ENCODE peak calls at places on chromosomes 13 and 19, in ten cellular contexts. One of them, this sample, is unnamed.
A peak's percentile ranks its signal among the peaks of the same experiment; 100 is the strongest.

GRCh38 chr19:53868091-53868891 is 608 bp downstream of the MYADM start:
- DNase-seq in sigmoid colon: peak; percentile 89
- DNase-seq in omental fat pad: no peak
- DNase-seq in fibroblast of villous mesenchyme: peak; percentile 65
- DNase-seq in GM13976: peak; percentile 56
- DNase-seq in NCI-H2171: no peak
- DNase-seq in CD8-positive, alpha-beta memory T cell: peak; percentile 76
- DNase-seq in NCI-H2029 treated with DMSO at 0.1 percent for 48 hours: no peak
- DNase-seq in activated CD4-positive, CD25-positive, alpha-beta regulatory T cell treated with anti-CD3 and anti-CD28 coated beads, Interleukin-2, amount 50 U/mL, for 16 hours: no peak
- DNase-seq in GOT3: no peak
- DNase-seq in this sample: no peak

GRCh38 chr13:70792121-70792520 is 683.9 kb upstream of the KLHL1 start:
- DNase-seq in activated CD4-positive, CD25-positive, alpha-beta regulatory T cell treated with anti-CD3 and anti-CD28 coated beads, Interleukin-2, amount 50 U/mL, for 16 hours: no peak
- DNase-seq in omental fat pad: no peak
- DNase-seq in GOT3: no peak
- DNase-seq in sigmoid colon: no peak
- DNase-seq in NCI-H2171: no peak
- DNase-seq in CD8-positive, alpha-beta memory T cell: no peak
- DNase-seq in fibroblast of villous mesenchyme: no peak
- DNase-seq in GM13976: no peak
- DNase-seq in NCI-H2029 treated with DMSO at 0.1 percent for 48 hours: no peak
- DNase-seq in this sample: no peak

GRCh38 chr19:47447470-47448359 is 24.0 kb downstream of the SLC8A2 start:
- DNase-seq in CD8-positive, alpha-beta memory T cell: peak; percentile 62
- DNase-seq in NCI-H2171: no peak
- DNase-seq in NCI-H2029 treated with DMSO at 0.1 percent for 48 hours: no peak
- DNase-seq in fibroblast of villous mesenchyme: peak; percentile 17
- DNase-seq in GOT3: no peak
- DNase-seq in omental fat pad: no peak
- DNase-seq in GM13976: no peak
- DNase-seq in sigmoid colon: no peak
- DNase-seq in activated CD4-positive, CD25-positive, alpha-beta regulatory T cell treated with anti-CD3 and anti-CD28 coated beads, Interleukin-2, amount 50 U/mL, for 16 hours: no peak
- DNase-seq in this sample: no peak

GRCh38 chr19:46610851-46611770 is 10.0 kb downstream of the CALM3 start:
- DNase-seq in GM13976: peak; percentile 32
- DNase-seq in omental fat pad: no peak
- DNase-seq in NCI-H2029 treated with DMSO at 0.1 percent for 48 hours: no peak
- DNase-seq in CD8-positive, alpha-beta memory T cell: peak; percentile 43
- DNase-seq in activated CD4-positive, CD25-positive, alpha-beta regulatory T cell treated with anti-CD3 and anti-CD28 coated beads, Interleukin-2, amount 50 U/mL, for 16 hours: no peak
- DNase-seq in fibroblast of villous mesenchyme: no peak
- DNase-seq in sigmoid colon: peak; percentile 56
- DNase-seq in NCI-H2171: no peak
- DNase-seq in GOT3: no peak
- DNase-seq in this sample: no peak

GRCh38 chr19:16380943-16381755 is 56.5 kb downstream of the KLF2 start:
- DNase-seq in fibroblast of villous mesenchyme: no peak
- DNase-seq in CD8-positive, alpha-beta memory T cell: peak; percentile 41
- DNase-seq in GOT3: no peak
- DNase-seq in omental fat pad: no peak
- DNase-seq in activated CD4-positive, CD25-positive, alpha-beta regulatory T cell treated with anti-CD3 and anti-CD28 coated beads, Interleukin-2, amount 50 U/mL, for 16 hours: no peak
- DNase-seq in GM13976: no peak
- DNase-seq in sigmoid colon: peak; percentile 50
- DNase-seq in NCI-H2029 treated with DMSO at 0.1 percent for 48 hours: no peak
- DNase-seq in NCI-H2171: no peak
- DNase-seq in this sample: no peak

GRCh38 chr13:26853272-26853818 is 92.8 kb upstream of the GPR12 start:
- DNase-seq in fibroblast of villous mesenchyme: peak; percentile 1
- DNase-seq in omental fat pad: no peak
- DNase-seq in GOT3: no peak
- DNase-seq in sigmoid colon: no peak
- DNase-seq in activated CD4-positive, CD25-positive, alpha-beta regulatory T cell treated with anti-CD3 and anti-CD28 coated beads, Interleukin-2, amount 50 U/mL, for 16 hours: no peak
- DNase-seq in GM13976: no peak
- DNase-seq in CD8-positive, alpha-beta memory T cell: no peak
- DNase-seq in NCI-H2171: no peak
- DNase-seq in NCI-H2029 treated with DMSO at 0.1 percent for 48 hours: no peak
- DNase-seq in this sample: no peak

GRCh38 chr13:39688278-39688677 is 32.8 kb downstream of the COG6 start:
- DNase-seq in fibroblast of villous mesenchyme: no peak
- DNase-seq in NCI-H2171: no peak
- DNase-seq in CD8-positive, alpha-beta memory T cell: no peak
- DNase-seq in activated CD4-positive, CD25-positive, alpha-beta regulatory T cell treated with anti-CD3 and anti-CD28 coated beads, Interleukin-2, amount 50 U/mL, for 16 hours: no peak
- DNase-seq in omental fat pad: no peak
- DNase-seq in GM13976: no peak
- DNase-seq in sigmoid colon: no peak
- DNase-seq in NCI-H2029 treated with DMSO at 0.1 percent for 48 hours: no peak
- DNase-seq in GOT3: no peak
- DNase-seq in this sample: no peak

GRCh38 chr19:38360839-38361631 is 13.3 kb upstream of the PSMD8 start:
- DNase-seq in GOT3: no peak
- DNase-seq in omental fat pad: no peak
- DNase-seq in fibroblast of villous mesenchyme: no peak
- DNase-seq in GM13976: no peak
- DNase-seq in activated CD4-positive, CD25-positive, alpha-beta regulatory T cell treated with anti-CD3 and anti-CD28 coated beads, Interleukin-2, amount 50 U/mL, for 16 hours: no peak
- DNase-seq in sigmoid colon: no peak
- DNase-seq in NCI-H2029 treated with DMSO at 0.1 percent for 48 hours: no peak
- DNase-seq in CD8-positive, alpha-beta memory T cell: no peak
- DNase-seq in NCI-H2171: no peak
- DNase-seq in this sample: no peak

GRCh38 chr19:48568345-48568886 is 16.4 kb downstream of the SULT2B1 start:
- DNase-seq in fibroblast of villous mesenchyme: peak; percentile 93
- DNase-seq in CD8-positive, alpha-beta memory T cell: peak; percentile 21
- DNase-seq in NCI-H2171: peak; percentile 15
- DNase-seq in omental fat pad: peak; percentile 44
- DNase-seq in sigmoid colon: peak; percentile 95
- DNase-seq in GOT3: peak; percentile 64
- DNase-seq in NCI-H2029 treated with DMSO at 0.1 percent for 48 hours: peak; percentile 75
- DNase-seq in GM13976: no peak
- DNase-seq in activated CD4-positive, CD25-positive, alpha-beta regulatory T cell treated with anti-CD3 and anti-CD28 coated beads, Interleukin-2, amount 50 U/mL, for 16 hours: no peak
- DNase-seq in this sample: peak; percentile 47

GRCh38 chr13:20193142-20193923 is 595 bp upstream of the GJB2 start:
- DNase-seq in NCI-H2029 treated with DMSO at 0.1 percent for 48 hours: no peak
- DNase-seq in omental fat pad: no peak
- DNase-seq in GOT3: no peak
- DNase-seq in NCI-H2171: no peak
- DNase-seq in activated CD4-positive, CD25-positive, alpha-beta regulatory T cell treated with anti-CD3 and anti-CD28 coated beads, Interleukin-2, amount 50 U/mL, for 16 hours: no peak
- DNase-seq in sigmoid colon: no peak
- DNase-seq in GM13976: peak; percentile 47
- DNase-seq in CD8-positive, alpha-beta memory T cell: no peak
- DNase-seq in fibroblast of villous mesenchyme: peak; percentile 16
- DNase-seq in this sample: no peak

GRCh38 chr13:31629085-31629785 is 110.1 kb upstream of the RXFP2 start:
- DNase-seq in fibroblast of villous mesenchyme: no peak
- DNase-seq in sigmoid colon: no peak
- DNase-seq in CD8-positive, alpha-beta memory T cell: no peak
- DNase-seq in GM13976: no peak
- DNase-seq in NCI-H2171: no peak
- DNase-seq in activated CD4-positive, CD25-positive, alpha-beta regulatory T cell treated with anti-CD3 and anti-CD28 coated beads, Interleukin-2, amount 50 U/mL, for 16 hours: no peak
- DNase-seq in GOT3: no peak
- DNase-seq in NCI-H2029 treated with DMSO at 0.1 percent for 48 hours: no peak
- DNase-seq in omental fat pad: no peak
- DNase-seq in this sample: no peak

GRCh38 chr19:54162884-54163283 is 3.4 kb upstream of the LENG1 start:
- DNase-seq in NCI-H2171: no peak
- DNase-seq in fibroblast of villous mesenchyme: no peak
- DNase-seq in omental fat pad: no peak
- DNase-seq in GOT3: no peak
- DNase-seq in GM13976: no peak
- DNase-seq in CD8-positive, alpha-beta memory T cell: no peak
- DNase-seq in NCI-H2029 treated with DMSO at 0.1 percent for 48 hours: no peak
- DNase-seq in sigmoid colon: no peak
- DNase-seq in activated CD4-positive, CD25-positive, alpha-beta regulatory T cell treated with anti-CD3 and anti-CD28 coated beads, Interleukin-2, amount 50 U/mL, for 16 hours: no peak
- DNase-seq in this sample: no peak

GRCh38 chr13:51453308-51453958 is 597 bp upstream of the INTS6 start:
- DNase-seq in sigmoid colon: peak; percentile 92
- DNase-seq in GM13976: peak; percentile 87
- DNase-seq in omental fat pad: peak; percentile 36
- DNase-seq in NCI-H2171: peak; percentile 82
- DNase-seq in activated CD4-positive, CD25-positive, alpha-beta regulatory T cell treated with anti-CD3 and anti-CD28 coated beads, Interleukin-2, amount 50 U/mL, for 16 hours: peak; percentile 59
- DNase-seq in GOT3: peak; percentile 68
- DNase-seq in CD8-positive, alpha-beta memory T cell: peak; percentile 88
- DNase-seq in fibroblast of villous mesenchyme: no peak
- DNase-seq in NCI-H2029 treated with DMSO at 0.1 percent for 48 hours: no peak
- DNase-seq in this sample: peak; percentile 61

GRCh38 chr19:42596391-42597071 is 1.8 kb upstream of the CEACAM8 start:
- DNase-seq in CD8-positive, alpha-beta memory T cell: no peak
- DNase-seq in omental fat pad: no peak
- DNase-seq in NCI-H2171: no peak
- DNase-seq in fibroblast of villous mesenchyme: peak; percentile 6
- DNase-seq in NCI-H2029 treated with DMSO at 0.1 percent for 48 hours: no peak
- DNase-seq in GOT3: no peak
- DNase-seq in GM13976: peak; percentile 66
- DNase-seq in sigmoid colon: no peak
- DNase-seq in activated CD4-positive, CD25-positive, alpha-beta regulatory T cell treated with anti-CD3 and anti-CD28 coated beads, Interleukin-2, amount 50 U/mL, for 16 hours: peak; percentile 4
- DNase-seq in this sample: no peak

GRCh38 chr13:40692946-40693345 is 26.5 kb upstream of the FOXO1 start:
- DNase-seq in activated CD4-positive, CD25-positive, alpha-beta regulatory T cell treated with anti-CD3 and anti-CD28 coated beads, Interleukin-2, amount 50 U/mL, for 16 hours: no peak
- DNase-seq in sigmoid colon: no peak
- DNase-seq in NCI-H2029 treated with DMSO at 0.1 percent for 48 hours: no peak
- DNase-seq in GOT3: no peak
- DNase-seq in NCI-H2171: no peak
- DNase-seq in fibroblast of villous mesenchyme: peak; percentile 15
- DNase-seq in GM13976: no peak
- DNase-seq in omental fat pad: no peak
- DNase-seq in CD8-positive, alpha-beta memory T cell: no peak
- DNase-seq in this sample: no peak

GRCh38 chr13:113926951-113927660 is 46.8 kb downstream of the C13orf46 start:
- DNase-seq in fibroblast of villous mesenchyme: no peak
- DNase-seq in activated CD4-positive, CD25-positive, alpha-beta regulatory T cell treated with anti-CD3 and anti-CD28 coated beads, Interleukin-2, amount 50 U/mL, for 16 hours: no peak
- DNase-seq in omental fat pad: peak; percentile 5
- DNase-seq in NCI-H2029 treated with DMSO at 0.1 percent for 48 hours: no peak
- DNase-seq in CD8-positive, alpha-beta memory T cell: no peak
- DNase-seq in sigmoid colon: no peak
- DNase-seq in GM13976: no peak
- DNase-seq in NCI-H2171: no peak
- DNase-seq in GOT3: no peak
- DNase-seq in this sample: no peak

This sample was measured in DMS79.